ENCODE peak calls at places on chromosomes 12 and 14, in five cellular contexts. Z, Q, X, G and F are unnamed samples.
A peak's percentile ranks its signal among the peaks of the same experiment; 100 is the strongest.

GRCh38 chr14:45085004-45085403 is 1.1 kb downstream of the PRPF39 start:
- DNase-seq in Z (no peak), Q (no peak), X (no peak), G (no peak), F (no peak)

GRCh38 chr12:32595251-32595650 is 83.8 kb upstream of the DNM1L start:
- DNase-seq in Z (no peak), Q (no peak), X (no peak), G (peak; percentile 23), F (no peak)

GRCh38 chr12:5966486-5967095 is 21.5 kb upstream of the ANO2 start:
- DNase-seq in Z (no peak), Q (no peak), X (no peak), G (no peak), F (no peak)

GRCh38 chr12:100154472-100155247 is 12.0 kb upstream of the BLTP3B start:
- DNase-seq in Z (peak; percentile 85), Q (peak; percentile 67), X (peak; percentile 71), G (peak; percentile 65), F (peak; percentile 22)

GRCh38 chr12:107130830-107131760 is 37.7 kb upstream of the CRY1 start:
- DNase-seq in Z (no peak), Q (no peak), X (no peak), G (no peak), F (no peak)

GRCh38 chr12:64091186-64091585 is 130.9 kb downstream of the KICS2 start:
- DNase-seq in Z (no peak), Q (no peak), X (no peak), G (no peak), F (no peak)

GRCh38 chr12:127381043-127381668 is 885.8 kb upstream of the TMEM132C start:
- DNase-seq in Z (peak; percentile 56), Q (no peak), X (peak; percentile 16), G (no peak), F (peak; percentile 32)

GRCh38 chr12:56880416-56881035 is 53.7 kb downstream of the SDR9C7 start:
- DNase-seq in Z (no peak), Q (no peak), X (no peak), G (no peak), F (no peak)

GRCh38 chr12:13339538-13339937 is 143.0 kb downstream of the EMP1 start:
- DNase-seq in Z (no peak), Q (no peak), X (no peak), G (peak; percentile 7), F (no peak)

GRCh38 chr12:109125791-109126190 is 9.4 kb downstream of the ACACB start:
- DNase-seq in Z (no peak), Q (no peak), X (no peak), G (no peak), F (no peak)

GRCh38 chr12:52418576-52419110 is 12.5 kb upstream of the KRT82 start:
- DNase-seq in Z (no peak), Q (no peak), X (no peak), G (no peak), F (no peak)
- H3K27ac ChIP-seq in Z (no peak overlapping the region), Q (no peak overlapping the region), X (no peak overlapping the region), G (no peak overlapping the region), F (no peak overlapping the region)

GRCh38 chr14:79862045-79862444 is 349.3 kb downstream of the DIO2 start:
- DNase-seq in Z (no peak), Q (no peak), X (no peak), G (no peak), F (no peak)

GRCh38 chr14:79855789-79856188 is 355.5 kb downstream of the DIO2 start:
- DNase-seq in Z (no peak), Q (no peak), X (no peak), G (no peak), F (no peak)

GRCh38 chr14:79856357-79856756 is 354.9 kb downstream of the DIO2 start:
- DNase-seq in Z (no peak), Q (no peak), X (no peak), G (peak; percentile 65), F (no peak)

DNA sequence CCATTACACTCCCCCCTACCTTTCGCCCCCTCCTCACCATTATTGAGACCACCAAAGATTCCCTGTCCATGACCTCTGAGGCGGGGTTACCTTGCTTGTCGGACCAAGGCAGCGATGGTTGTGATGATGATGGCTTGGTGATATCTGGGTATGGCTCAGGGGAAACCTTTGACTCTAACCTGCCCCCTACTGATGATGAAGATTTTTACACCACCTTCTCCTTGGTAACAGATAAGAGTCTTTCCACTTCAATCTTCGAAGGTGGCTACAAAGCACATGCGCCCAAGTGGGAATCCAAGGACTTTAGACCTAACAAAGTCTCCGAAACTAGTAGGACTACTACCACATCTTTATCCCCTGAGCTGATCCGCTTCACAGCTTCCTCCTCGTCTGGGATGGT is 350.2 kb downstream of the DIO2 start:
- DNase-seq in Z (no peak), Q (no peak), X (no peak), G (no peak), F (no peak)
- TF ChIP-seq CTCF in Z (peak; percentile 17), Q (no peak), X (no peak), G (peak; percentile 16), F (no peak)

GRCh38 chr12:55831407-55831880 is 2.1 kb upstream of the DNAJC14 start:
- DNase-seq in Z (no peak), Q (no peak), X (no peak), G (no peak), F (no peak)
- H3K27ac ChIP-seq in Z (peak overlapping the region; percentile 89), Q (peak overlapping the region; percentile 88), X (peak overlapping the region; percentile 89), G (no peak overlapping the region), F (peak overlapping the region; percentile 98)

DNA sequence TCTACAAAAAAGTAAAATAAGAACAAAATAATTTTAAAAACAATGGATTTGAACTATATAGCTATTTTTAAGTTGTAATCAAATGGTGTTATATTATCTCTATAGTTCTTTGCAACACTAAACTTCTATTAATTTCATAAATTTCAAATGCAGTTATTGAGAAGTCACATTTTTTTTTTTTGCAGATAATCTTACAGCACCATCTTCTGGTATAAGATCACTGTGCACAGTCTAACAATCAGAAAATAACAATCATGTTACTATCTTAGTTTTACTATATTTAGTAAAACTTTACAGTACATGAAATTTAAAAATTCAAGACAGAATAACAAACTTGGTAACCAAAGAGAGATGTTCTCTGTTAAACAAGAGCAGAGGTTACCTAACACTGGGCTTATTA is 40.6 kb downstream of the GXYLT1 start:
- DNase-seq in Z (no peak), Q (no peak), X (no peak), G (no peak), F (no peak)
- TF ChIP-seq CTCF in Z (peak; percentile 27), Q (no peak), X (no peak), G (peak; percentile 16), F (peak; percentile 36)

GRCh38 chr12:72368719-72369505 is 96.7 kb downstream of the TRHDE start:
- DNase-seq in Z (no peak), Q (no peak), X (peak; percentile 69), G (no peak), F (no peak)

GRCh38 chr12:72369560-72369959 is 97.4 kb downstream of the TRHDE start:
- DNase-seq in Z (no peak), Q (no peak), X (no peak), G (no peak), F (no peak)

GRCh38 chr12:72366255-72366654 is 94.1 kb downstream of the TRHDE start:
- DNase-seq in Z (no peak), Q (no peak), X (no peak), G (no peak), F (no peak)

GRCh38 chr12:72365151-72365550 is 93.0 kb downstream of the TRHDE start:
- DNase-seq in Z (no peak), Q (no peak), X (no peak), G (no peak), F (no peak)

DNA sequence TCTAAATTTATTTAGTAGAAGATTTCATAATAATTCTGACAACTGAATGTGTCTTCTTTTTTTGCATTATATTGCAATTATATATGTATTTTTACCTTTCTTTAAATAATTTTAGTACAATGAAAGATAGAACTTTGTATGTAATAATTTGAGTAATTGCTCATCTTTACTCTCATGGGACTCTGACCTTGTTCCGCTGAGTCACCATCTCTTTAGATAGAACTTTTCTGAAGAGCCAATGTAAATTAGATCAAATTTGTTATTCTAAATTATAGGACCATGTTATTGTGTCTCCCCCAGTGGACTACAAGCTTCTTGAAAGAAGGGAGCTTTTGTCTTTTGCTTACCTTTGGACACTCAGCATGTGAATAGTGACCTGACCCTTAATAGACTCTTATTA is 96.1 kb downstream of the TRHDE start:
- DNase-seq in Z (no peak), Q (no peak), X (no peak), G (no peak), F (no peak)
- H3K27ac ChIP-seq in Z (no peak overlapping the region), Q (no peak overlapping the region), X (peak overlapping the region; percentile 87), G (no peak overlapping the region), F (no peak overlapping the region)

GRCh38 chr12:90015228-90015627 is 306.6 kb upstream of the ATP2B1 start:
- DNase-seq in Z (no peak), Q (no peak), X (no peak), G (no peak), F (no peak)

GRCh38 chr12:90008277-90008676 is 299.6 kb upstream of the ATP2B1 start:
- DNase-seq in Z (no peak), Q (no peak), X (no peak), G (no peak), F (no peak)

GRCh38 chr12:90010089-90010488 is 301.5 kb upstream of the ATP2B1 start:
- DNase-seq in Z (no peak), Q (no peak), X (no peak), G (peak; percentile 33), F (no peak)

GRCh38 chr12:90017316-90017715 is 308.7 kb upstream of the ATP2B1 start:
- DNase-seq in Z (no peak), Q (no peak), X (no peak), G (no peak), F (no peak)

GRCh38 chr12:90013409-90013808 is 304.8 kb upstream of the ATP2B1 start:
- DNase-seq in Z (no peak), Q (no peak), X (no peak), G (no peak), F (no peak)
- TF ChIP-seq CTCF in Z (no peak), Q (no peak), X (no peak), G (peak; percentile 51), F (no peak)

DNA sequence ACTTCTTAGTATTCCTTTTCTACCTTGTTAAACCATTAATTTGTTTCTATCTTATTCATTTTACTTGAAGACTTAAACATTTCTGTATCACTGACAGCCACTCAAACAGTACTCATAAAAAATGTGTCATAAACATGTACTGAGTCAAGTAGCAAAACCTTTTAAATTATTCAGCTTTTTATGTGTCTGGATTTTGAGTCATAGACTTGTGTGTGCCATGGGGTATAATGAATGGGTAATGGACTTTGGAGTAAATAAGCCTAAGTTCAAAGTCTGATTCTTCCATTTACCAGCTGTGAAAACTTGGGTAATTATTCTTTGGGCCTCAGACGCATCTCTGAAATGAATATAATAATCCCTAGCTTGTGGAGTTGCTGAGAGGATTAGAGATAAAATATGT is 199.0 kb downstream of the RAD51B start:
- DNase-seq in Z (no peak), Q (no peak), X (no peak), G (no peak), F (no peak)
- H3K27ac ChIP-seq in Z (no peak overlapping the region), Q (no peak overlapping the region), X (no peak overlapping the region), G (no peak overlapping the region), F (no peak overlapping the region)

DNA sequence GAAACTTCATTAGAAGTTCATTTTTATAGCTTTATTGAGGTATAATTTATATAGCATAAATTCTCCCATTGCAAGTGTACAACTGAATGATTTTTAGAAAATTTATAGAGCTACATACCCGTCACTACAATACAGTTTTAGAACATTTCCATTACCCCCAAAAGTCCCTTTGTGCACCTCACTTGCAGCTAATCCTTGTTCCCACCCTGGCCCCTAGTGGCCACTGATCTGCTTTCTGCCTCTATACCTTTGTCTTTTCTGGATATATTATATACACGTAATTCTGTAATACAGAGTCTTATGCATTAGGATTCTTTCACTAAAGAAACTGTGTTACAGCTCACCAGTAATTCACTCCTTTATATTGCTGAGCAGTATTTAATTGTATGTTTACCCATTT is 145.1 kb upstream of the DIO2 start:
- DNase-seq in Z (no peak), Q (no peak), X (no peak), G (peak; percentile 48), F (no peak)
- TF ChIP-seq CTCF in Z (no peak), Q (no peak), X (peak; percentile 8), G (peak; percentile 86), F (peak; percentile 12)